ENCODE peak calls at places on chromosomes 12 and 14, in seven cellular contexts. A is fibroblast of pulmonary artery; X is lung microvascular endothelial cell; Y is skeletal muscle cell; R is activated naive CD4-positive, alpha-beta T cell treated with Interleukin-2 at 50 U/mL for 16 hours; D is NCI-H2081; L is H4. T is an unnamed sample.

GRCh38 chr12:66035289-66035961 is 95.1 kb downstream of the LLPH start:
- DNase-seq in A (peak), D (no peak), X (peak), R (no peak), Y (no peak), L (no peak), T (no peak)

GRCh38 chr12:80553316-80553715 is 109.3 kb downstream of the PTPRQ start:
- DNase-seq in A (peak), Y (peak), L (peak), D (no peak), R (no peak), X (peak), T (peak)

GRCh38 chr14:104069541-104069940 is 16.0 kb upstream of the ASPG start:
- DNase-seq in D (no peak), L (no peak), X (no peak), A (no peak), R (no peak), Y (no peak), T (no peak)

GRCh38 chr12:124053855-124054254 is 80.8 kb downstream of the ZNF664 start:
- DNase-seq in X (peak), L (peak), Y (no peak), D (peak), A (peak), R (no peak), T (no peak)

GRCh38 chr12:50924439-50925341 is 27.7 kb upstream of the HIGD1C start:
- DNase-seq in D (peak), X (peak), Y (peak), L (peak), R (no peak), A (peak), T (peak)

GRCh38 chr14:89540009-89540829 is 123.2 kb upstream of the FOXN3 start:
- DNase-seq in A (peak), X (peak), D (no peak), Y (no peak), R (no peak), L (peak), T (peak)

GRCh38 chr12:119841433-119842210 is 35.5 kb downstream of the CIT start:
- DNase-seq in X (peak), D (no peak), A (peak), L (peak), R (no peak), Y (no peak), T (no peak)

GRCh38 chr14:48052973-48053372 is 377.6 kb upstream of the MDGA2 start:
- DNase-seq in R (no peak), L (no peak), A (no peak), D (no peak), X (no peak), Y (no peak), T (no peak)

GRCh38 chr12:127149226-127149964 is 1117.6 kb upstream of the TMEM132C start:
- DNase-seq in A (no peak), L (peak), Y (peak), R (no peak), X (no peak), D (no peak), T (peak)

GRCh38 chr12:41956353-41956752 is 188.3 kb downstream of the GXYLT1 start:
- DNase-seq in L (no peak), D (no peak), X (no peak), R (no peak), Y (no peak), A (no peak), T (no peak)

GRCh38 chr12:89693639-89694202 is 14.9 kb downstream of the ATP2B1 start:
- DNase-seq in L (no peak), Y (no peak), D (no peak), R (no peak), A (no peak), X (peak), T (no peak)

GRCh38 chr14:37054144-37054543 is 118.3 kb downstream of the SLC25A21 start:
- DNase-seq in R (no peak), A (no peak), D (no peak), L (no peak), Y (no peak), X (no peak), T (no peak)

GRCh38 chr14:106044949-106045596 is 518.7 kb downstream of the TMEM121 start:
- DNase-seq in X (peak), D (no peak), Y (no peak), L (no peak), A (no peak), R (peak), T (no peak)

GRCh38 chr12:81588609-81589008 is 170.5 kb downstream of the PPFIA2 start:
- DNase-seq in R (no peak), D (no peak), X (no peak), A (no peak), L (no peak), Y (no peak), T (no peak)

GRCh38 chr12:52980096-52980694 is 26.1 kb upstream of the EIF4B start:
- DNase-seq in L (no peak), A (no peak), Y (no peak), X (no peak), R (no peak), D (no peak), T (no peak)

GRCh38 chr12:116392061-116392460 is 114.6 kb upstream of the MED13L start:
- DNase-seq in Y (no peak), A (no peak), D (no peak), L (no peak), X (no peak), R (no peak), T (no peak)

GRCh38 chr14:99632410-99633035 is 12.4 kb upstream of the HHIPL1 start:
- DNase-seq in X (no peak), Y (no peak), D (no peak), R (no peak), L (no peak), A (no peak), T (no peak)

GRCh38 chr12:4027412-4027811 is 154.2 kb upstream of the PARP11 start:
- DNase-seq in D (no peak), Y (no peak), X (no peak), L (peak), R (peak), A (no peak), T (no peak)

GRCh38 chr14:69484444-69485113 is at the start of gene PLEKHD1:
- DNase-seq in Y (no peak), X (no peak), R (no peak), D (peak), A (no peak), L (no peak), T (no peak)

GRCh38 chr14:77199590-77199989 is 18.0 kb downstream of the TMEM63C start:
- DNase-seq in D (no peak), X (no peak), A (no peak), L (no peak), Y (no peak), R (no peak), T (no peak)

T was measured in non-pigmented ciliary epithelial cell.